ENCODE peak calls at places on chromosomes 7 and 10, in nine cellular contexts. R is upper lobe of left lung, X is psoas muscle, I is pancreas, P is tibial nerve, Q is heart right ventricle, G is heart left ventricle, N is gastrocnemius medialis, F is A549. O is an unnamed sample. For H3K4me1, the result is how much of the 10 kb centered on the place peaks cover.

GRCh38 chr10:122126763-122127659 is 138.0 kb downstream of the TACC2 start:
- DNase-seq in R (no peak), X (no peak), I (no peak), P (no peak), Q (no peak), G (peak), N (peak), F (peak), O (no peak)

GRCh38 chr10:43868362-43868672 is 219.6 kb upstream of the ZNF32 start:
- DNase-seq in R (no peak), X (no peak), I (no peak), P (no peak), Q (no peak), G (no peak), N (no peak), F (no peak), O (no peak)

GRCh38 chr10:113020425-113020753 is 70.3 kb downstream of the TCF7L2 start:
- DNase-seq in R (no peak), X (no peak), I (no peak), P (no peak), Q (no peak), G (no peak), N (no peak), F (no peak), O (no peak)

GRCh38 chr10:607545-608196 is 81.8 kb downstream of the DIP2C start:
- DNase-seq in R (no peak), X (no peak), I (no peak), P (no peak), Q (no peak), G (no peak), N (no peak), F (no peak), O (no peak)

GRCh38 chr10:111525696-111526095 is 448.9 kb downstream of the ADRA2A start:
- DNase-seq in R (no peak), X (no peak), I (no peak), P (no peak), Q (no peak), G (no peak), N (no peak), F (no peak), O (no peak)

GRCh38 chr10:86803156-86803555 is 46.7 kb downstream of the BMPR1A start:
- DNase-seq in R (no peak), X (no peak), I (no peak), P (no peak), Q (no peak), G (no peak), N (no peak), F (no peak), O (no peak)

GRCh38 chr7:27185013-27185707 is at the start of gene HOXA11:
- DNase-seq in R (peak), X (no peak), I (no peak), P (peak), Q (no peak), G (no peak), N (peak), F (no peak), O (peak)

GRCh38 chr10:24981161-24981710 is 28.8 kb upstream of the PRTFDC1 start:
- DNase-seq in R (no peak), X (no peak), I (no peak), P (no peak), Q (no peak), G (no peak), N (no peak), F (no peak), O (no peak)

GRCh38 chr7:108135446-108136190 is 5.5 kb upstream of the LAMB4 start:
- DNase-seq in R (no peak), X (no peak), I (no peak), P (no peak), Q (no peak), G (no peak), N (no peak), F (no peak), O (no peak)

GRCh38 chr10:104293021-104293420 is 24.0 kb downstream of the GSTO2 start:
- DNase-seq in R (no peak), X (no peak), I (no peak), P (no peak), Q (no peak), G (no peak), N (no peak), F (no peak), O (no peak)

GRCh38 chr7:17863815-17864159 is 76.5 kb downstream of the SNX13 start:
- DNase-seq in R (no peak), X (no peak), I (no peak), P (no peak), Q (no peak), G (no peak), N (no peak), F (no peak), O (no peak)

GRCh38 chr10:71727429-71728217 is 8.0 kb upstream of the C10orf105 start:
- DNase-seq in R (no peak), X (peak), I (peak), P (peak), Q (peak), G (peak), N (peak), F (no peak), O (peak)

GRCh38 chr7:38822556-38822955 is 86.4 kb downstream of the VPS41 start:
- DNase-seq in R (no peak), X (no peak), I (no peak), P (no peak), Q (no peak), G (no peak), N (no peak), F (no peak), O (no peak)

GRCh38 chr10:5814110-5815107 is 1.2 kb upstream of the GDI2 start:
- DNase-seq in R (no peak), X (no peak), I (no peak), P (no peak), Q (no peak), G (no peak), N (no peak), F (no peak), O (peak)

GRCh38 chr10:89269822-89270483 is 18.4 kb upstream of the LIPA start:
- DNase-seq in R (no peak), X (no peak), I (no peak), P (no peak), Q (no peak), G (no peak), N (no peak), F (no peak), O (no peak)

GRCh38 chr10:52229271-52229931 is 84.7 kb upstream of the DKK1 start:
- DNase-seq in R (no peak), X (no peak), I (no peak), P (no peak), Q (no peak), G (no peak), N (no peak), F (no peak), O (no peak)

GRCh38 chr10:98920807-98921206 is 314.8 kb downstream of the HPSE2 start:
- DNase-seq in R (no peak), X (no peak), I (no peak), P (no peak), Q (no peak), G (peak), N (no peak), F (no peak), O (no peak)

GRCh38 chr7:116327751-116328150 is 117.4 kb downstream of the TES start:
- DNase-seq in R (no peak), X (no peak), I (no peak), P (no peak), Q (no peak), G (no peak), N (no peak), F (no peak), O (no peak)

GRCh38 chr10:111493024-111493625 is 416.3 kb downstream of the ADRA2A start:
- DNase-seq in R (no peak), X (no peak), I (no peak), P (no peak), Q (no peak), G (no peak), N (no peak), F (no peak), O (no peak)

GRCh38 chr7:5872326-5872725 is 8.3 kb upstream of the OCM start:
- DNase-seq in R (no peak), X (no peak), I (no peak), P (no peak), Q (no peak), G (no peak), N (no peak), F (no peak), O (no peak)

GRCh38 chr10:3978762-3979161 is 193.8 kb upstream of the KLF6 start:
- DNase-seq in R (no peak), X (no peak), I (no peak), P (no peak), Q (no peak), G (no peak), N (no peak), F (no peak), O (no peak)

GRCh38 chr7:6705959-6706665 is 635 bp downstream of the ZNF12 start:
- DNase-seq in R (peak), X (peak), I (peak), P (no peak), Q (peak), G (peak), N (peak), F (peak), O (peak)

GRCh38 chr7:8443871-8444756 is 10.7 kb downstream of the NXPH1 start:
- DNase-seq in R (peak), X (no peak), I (no peak), P (no peak), Q (no peak), G (no peak), N (no peak), F (no peak), O (no peak)

GRCh38 chr10:50419091-50419490 is 167.8 kb upstream of the ASAH2 start:
- DNase-seq in R (no peak), X (no peak), I (no peak), P (no peak), Q (no peak), G (no peak), N (no peak), F (no peak), O (no peak)

GRCh38 chr10:111990734-111991133 is 192.8 kb downstream of the GPAM start:
- DNase-seq in R (no peak), X (no peak), I (no peak), P (no peak), Q (no peak), G (no peak), N (no peak), F (no peak), O (no peak)

GRCh38 chr7:63065684-63066083 is 933.0 kb upstream of the ZNF722 start:
- DNase-seq in R (no peak), X (no peak), I (no peak), P (no peak), Q (no peak), G (no peak), N (no peak), F (no peak), O (no peak)

GRCh38 chr7:157224627-157225026 is 85.9 kb downstream of the UBE3C start:
- DNase-seq in R (no peak), X (no peak), I (no peak), P (no peak), Q (no peak), G (no peak), N (no peak), F (no peak), O (no peak)

DNA sequence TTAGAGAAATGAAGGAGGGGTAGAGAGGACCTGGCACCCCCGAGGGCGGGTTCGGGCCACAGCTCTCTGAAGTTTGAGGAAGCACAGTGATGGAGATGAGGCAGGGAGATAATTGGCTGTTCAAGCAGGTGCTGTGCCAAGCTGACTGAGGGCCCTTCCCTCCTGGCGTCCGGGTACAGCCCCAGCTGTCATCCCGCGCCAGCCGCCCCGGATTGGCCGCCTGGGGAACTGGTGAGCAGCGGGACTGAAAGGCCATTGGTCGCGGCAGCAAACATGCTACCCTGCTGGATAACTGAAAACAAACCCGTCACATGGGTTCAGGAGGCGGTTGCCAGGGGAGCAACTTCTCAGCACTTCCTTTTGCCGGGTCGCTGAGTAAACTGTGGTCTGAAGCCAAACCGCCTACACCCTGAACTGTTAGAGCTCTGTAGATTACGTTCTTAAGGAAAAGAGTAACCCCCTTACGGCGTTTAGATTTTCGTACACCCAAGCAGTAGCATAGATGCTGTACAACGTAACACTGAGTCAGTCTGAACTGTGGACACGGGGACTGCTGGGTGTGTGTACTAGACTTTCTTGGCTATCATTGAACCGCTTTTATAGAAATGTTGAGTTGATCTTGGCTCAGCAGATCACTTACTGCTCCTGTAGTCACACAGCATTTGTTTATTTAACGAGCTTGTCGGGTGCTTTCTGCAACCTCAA is 1.3 kb downstream of the INSIG1 start:
- DNase-seq in R (peak), X (peak), I (peak), P (peak), Q (peak), G (peak), N (peak), F (peak), O (peak)
- TF ChIP-seq CTCF in R (no peak), X (no peak), I (no peak), P (peak), Q (no peak), G (no peak), N (no peak), F (no peak), O (no peak)

DNA sequence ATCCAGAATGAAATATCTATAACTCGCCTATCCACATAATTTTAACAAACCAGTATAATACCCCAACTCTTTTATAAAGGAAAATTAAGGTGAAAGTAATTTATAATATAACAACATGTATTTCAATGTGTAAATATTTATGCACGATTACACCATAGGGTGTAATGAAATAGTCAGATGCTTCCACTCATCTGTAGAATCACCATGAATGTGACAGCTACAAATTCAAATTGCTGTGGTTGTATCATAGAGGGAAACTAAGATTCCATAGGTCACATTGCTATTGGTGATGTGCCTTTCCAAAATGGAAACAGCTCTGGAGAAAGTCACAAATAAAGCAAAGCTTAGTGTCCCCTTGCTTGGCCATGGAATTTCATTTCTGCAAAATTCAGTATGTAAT is 95.7 kb downstream of the CPED1 start:
- DNase-seq in R (no peak), X (no peak), I (no peak), P (no peak), Q (no peak), G (no peak), N (no peak), F (no peak), O (no peak)
- H3K4me1 ChIP-seq in R (under half), X (half or more), I (under half), P (under half), Q (under half), G (under half), N (half or more), F (under half), O (under half)

DNA sequence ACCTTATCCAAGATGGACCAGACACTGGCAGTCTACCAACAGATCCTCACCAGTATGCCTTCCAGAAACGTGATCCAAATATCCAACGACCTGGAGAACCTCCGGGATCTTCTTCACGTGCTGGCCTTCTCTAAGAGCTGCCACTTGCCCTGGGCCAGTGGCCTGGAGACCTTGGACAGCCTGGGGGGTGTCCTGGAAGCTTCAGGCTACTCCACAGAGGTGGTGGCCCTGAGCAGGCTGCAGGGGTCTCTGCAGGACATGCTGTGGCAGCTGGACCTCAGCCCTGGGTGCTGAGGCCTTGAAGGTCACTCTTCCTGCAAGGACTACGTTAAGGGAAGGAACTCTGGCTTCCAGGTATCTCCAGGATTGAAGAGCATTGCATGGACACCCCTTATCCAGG is 13.4 kb downstream of the LEP start:
- DNase-seq in R (peak), X (no peak), I (no peak), P (no peak), Q (no peak), G (no peak), N (no peak), F (no peak), O (no peak)
- TF ChIP-seq CTCF in R (no peak), X (no peak), I (no peak), P (no peak), Q (no peak), G (no peak), N (no peak), F (no peak), O (no peak)

GRCh38 chr10:102624094-102624493 is 20.2 kb upstream of the TRIM8 start:
- DNase-seq in R (no peak), X (no peak), I (no peak), P (no peak), Q (no peak), G (no peak), N (no peak), F (no peak), O (no peak)
- H3K4me1 ChIP-seq in R (half or more), X (half or more), I (under half), P (half or more), Q (half or more), G (half or more), N (half or more), F (under half), O (half or more)

DNA sequence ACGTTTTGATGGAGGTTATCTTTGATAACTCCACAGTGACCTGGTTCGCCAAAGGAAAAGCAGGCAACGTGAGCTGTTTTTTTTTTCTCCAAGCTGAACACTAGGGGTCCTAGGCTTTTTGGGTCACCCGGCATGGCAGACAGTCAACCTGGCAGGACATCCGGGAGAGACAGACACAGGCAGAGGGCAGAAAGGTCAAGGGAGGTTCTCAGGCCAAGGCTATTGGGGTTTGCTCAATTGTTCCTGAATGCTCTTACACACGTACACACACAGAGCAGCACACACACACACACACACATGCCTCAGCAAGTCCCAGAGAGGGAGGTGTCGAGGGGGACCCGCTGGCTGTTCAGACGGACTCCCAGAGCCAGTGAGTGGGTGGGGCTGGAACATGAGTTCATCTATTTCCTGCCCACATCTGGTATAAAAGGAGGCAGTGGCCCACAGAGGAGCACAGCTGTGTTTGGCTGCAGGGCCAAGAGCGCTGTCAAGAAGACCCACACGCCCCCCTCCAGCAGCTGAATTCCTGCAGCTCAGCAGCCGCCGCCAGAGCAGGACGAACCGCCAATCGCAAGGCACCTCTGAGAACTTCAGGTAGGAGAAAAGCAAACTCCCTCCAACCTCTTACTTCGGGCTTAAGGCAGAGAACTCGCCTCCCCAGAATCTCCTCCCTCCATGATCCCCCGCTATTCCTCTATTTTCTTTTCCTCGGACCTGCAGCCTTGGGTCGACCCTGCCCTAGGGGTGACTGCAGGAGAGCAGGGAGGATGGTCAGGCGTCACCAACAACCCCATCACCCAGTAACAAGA is at the start of gene SERPINE1:
- DNase-seq in R (peak), X (peak), I (peak), P (peak), Q (peak), G (peak), N (peak), F (peak), O (peak)
- TF ChIP-seq CTCF in R (no peak), X (no peak), I (no peak), P (peak), Q (no peak), G (peak), N (no peak), F (peak), O (no peak)

DNA sequence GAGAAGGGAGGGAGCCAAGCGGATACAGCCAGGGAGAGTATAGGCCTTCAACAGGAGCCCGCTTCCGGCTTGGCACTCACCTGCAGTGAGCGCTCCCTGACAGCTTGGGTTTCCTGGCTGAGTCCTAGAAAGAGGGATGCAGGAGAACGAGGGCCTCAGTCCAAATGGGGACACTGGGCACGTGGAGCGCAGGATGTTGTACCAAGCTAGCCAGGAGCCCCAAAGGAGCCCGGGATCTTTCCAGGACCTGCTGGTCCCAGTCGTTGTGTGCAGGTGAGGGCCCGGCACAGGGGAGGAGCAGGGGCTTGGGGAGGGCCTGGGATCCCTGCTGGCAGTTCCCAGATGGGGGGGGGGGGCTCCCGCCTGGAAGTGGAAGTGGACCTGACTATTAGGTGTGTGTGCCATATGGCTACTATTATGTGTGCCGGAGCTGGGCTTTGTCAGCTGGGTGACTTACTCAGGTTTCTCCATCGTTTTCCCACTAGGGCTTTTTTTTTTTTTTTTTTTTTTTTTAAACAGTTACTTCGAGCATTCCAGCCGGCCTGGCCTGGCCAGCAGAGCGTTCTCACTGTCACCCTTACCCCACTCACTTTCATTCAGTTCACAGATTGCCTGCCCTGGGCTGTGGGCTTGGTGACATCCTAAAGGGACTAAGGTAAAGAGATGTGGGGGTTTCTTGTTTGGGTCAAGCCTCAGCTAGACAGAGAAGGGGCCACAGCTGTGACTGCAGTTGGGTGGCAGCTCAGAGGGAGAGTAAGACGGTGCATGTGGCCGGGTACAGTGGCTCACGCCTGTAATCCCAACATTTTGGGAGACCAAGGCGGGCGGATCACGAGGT is 3.8 kb downstream of the AGAP3 start:
- DNase-seq in R (no peak), X (no peak), I (no peak), P (no peak), Q (no peak), G (no peak), N (no peak), F (no peak), O (peak)
- H3K4me1 ChIP-seq in R (half or more), X (under half), I (under half), P (under half), Q (half or more), G (under half), N (under half), F (under half), O (half or more)

GRCh38 chr10:16518822-16519221 is 2.9 kb downstream of the C1QL3 start:
- DNase-seq in R (no peak), X (no peak), I (no peak), P (no peak), Q (no peak), G (no peak), N (no peak), F (no peak), O (no peak)
- TF ChIP-seq CTCF in R (no peak), X (peak), I (no peak), P (no peak), Q (peak), G (no peak), N (no peak), F (peak), O (no peak)

GRCh38 chr7:94665426-94665825 is 9.5 kb upstream of the SGCE start:
- DNase-seq in R (peak), X (no peak), I (no peak), P (no peak), Q (no peak), G (no peak), N (no peak), F (no peak), O (no peak)
- H3K4me1 ChIP-seq in R (under half), X (under half), I (under half), P (under half), Q (under half), G (under half), N (under half), F (under half), O (under half)

GRCh38 chr10:27504007-27504890 is at the start of gene RAB18:
- DNase-seq in R (peak), X (peak), I (peak), P (peak), Q (peak), G (peak), N (peak), F (peak), O (peak)
- TF ChIP-seq CTCF in R (no peak), X (peak), I (no peak), P (peak), Q (no peak), G (peak), N (peak), F (no peak), O (no peak)